ENCODE peak calls at places on chromosomes 6 and 20, in seven cellular contexts. I is RWPE2, W is IMR-90, G is psoas muscle, P is fibroblast of lung, J is hepatocyte, Q is transverse colon. B is an unnamed sample. For H3K9me3, the result is how much of the 10 kb centered on the place peaks cover.

GRCh38 chr20:16475225-16475624 is 98.0 kb downstream of the KIF16B start:
- DNase-seq in I (no peak), W (peak), G (no peak), P (peak), J (peak), Q (no peak), B (no peak)

GRCh38 chr20:43666376-43667328 is at the start of gene MYBL2:
- DNase-seq in I (peak), W (peak), G (peak), P (peak), J (peak), Q (peak), B (peak)

GRCh38 chr6:33827546-33828451 is 24.0 kb upstream of the MLN start:
- DNase-seq in I (peak), W (peak), G (no peak), P (peak), J (no peak), Q (no peak), B (no peak)

GRCh38 chr6:132270745-132271414 is 130.4 kb downstream of the MOXD1 start:
- DNase-seq in I (no peak), W (no peak), G (no peak), P (peak), J (peak), Q (no peak), B (no peak)

GRCh38 chr6:53313784-53314382 is 34.9 kb downstream of the ELOVL5 start:
- DNase-seq in I (no peak), W (peak), G (no peak), P (peak), J (no peak), Q (no peak), B (no peak)

GRCh38 chr6:153727910-153728309 is 311.1 kb upstream of the OPRM1 start:
- DNase-seq in I (no peak), W (no peak), G (no peak), P (no peak), J (peak), Q (no peak), B (no peak)

GRCh38 chr6:157711060-157711459 is 112.0 kb upstream of the SNX9 start:
- DNase-seq in I (no peak), W (no peak), G (no peak), P (no peak), J (no peak), Q (no peak), B (no peak)

GRCh38 chr20:2006452-2007381 is 12.9 kb upstream of the PDYN start:
- DNase-seq in I (no peak), W (peak), G (no peak), P (peak), J (peak), Q (no peak), B (peak)

GRCh38 chr6:81608776-81609175 is 143.7 kb downstream of the TENT5A start:
- DNase-seq in I (no peak), W (peak), G (no peak), P (peak), J (no peak), Q (no peak), B (no peak)

GRCh38 chr20:953742-954141 is 37.6 kb upstream of the ANGPT4 start:
- DNase-seq in I (peak), W (no peak), G (no peak), P (no peak), J (no peak), Q (no peak), B (no peak)

GRCh38 chr6:6806793-6807518 is 218.4 kb downstream of the LY86 start:
- DNase-seq in I (no peak), W (no peak), G (no peak), P (no peak), J (no peak), Q (peak), B (no peak)

GRCh38 chr6:131054392-131055250 is 8.4 kb downstream of the EPB41L2 start:
- DNase-seq in I (no peak), W (no peak), G (no peak), P (no peak), J (no peak), Q (no peak), B (no peak)

GRCh38 chr6:117573006-117573680 is 29.2 kb downstream of the GOPC start:
- DNase-seq in I (no peak), W (no peak), G (no peak), P (no peak), J (no peak), Q (no peak), B (no peak)

GRCh38 chr20:58040447-58041290 is 187.8 kb downstream of the ANKRD60 start:
- DNase-seq in I (peak), W (no peak), G (no peak), P (no peak), J (no peak), Q (no peak), B (no peak)

GRCh38 chr6:169589699-169590257 is 112.1 kb downstream of the WDR27 start:
- DNase-seq in I (no peak), W (no peak), G (no peak), P (peak), J (no peak), Q (no peak), B (peak)

GRCh38 chr20:12355185-12355584 is 437.5 kb downstream of the BTBD3 start:
- DNase-seq in I (no peak), W (no peak), G (no peak), P (no peak), J (no peak), Q (no peak), B (no peak)

GRCh38 chr6:8084586-8084985 is 17.8 kb downstream of the EEF1E1 start:
- DNase-seq in I (no peak), W (no peak), G (no peak), P (peak), J (no peak), Q (no peak), B (no peak)

GRCh38 chr6:105487040-105487787 is 84.3 kb upstream of the PREP start:
- DNase-seq in I (no peak), W (no peak), G (no peak), P (no peak), J (no peak), Q (no peak), B (no peak)

GRCh38 chr6:106098383-106099234 is 12.5 kb downstream of the PRDM1 start:
- DNase-seq in I (peak), W (peak), G (no peak), P (peak), J (peak), Q (peak), B (peak)

DNA sequence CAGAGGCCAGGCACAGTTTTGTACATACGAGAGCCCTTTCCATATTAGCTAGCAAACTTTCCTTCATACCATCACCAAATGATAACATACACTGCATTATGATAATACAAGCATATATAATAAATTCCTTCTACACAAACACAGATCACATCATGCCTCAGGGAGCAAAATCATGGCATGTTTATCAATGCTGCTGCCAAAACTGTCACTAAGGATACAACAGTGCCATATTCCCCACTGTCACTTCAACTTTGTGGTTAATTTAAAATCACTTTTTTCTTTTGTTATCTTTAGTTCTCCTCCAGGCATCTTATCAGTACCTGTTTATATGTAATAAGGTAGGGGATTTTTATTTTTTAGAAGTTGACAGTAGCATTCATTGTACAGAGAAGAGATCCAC is 196.3 kb downstream of the EPM2A start:
- DNase-seq in I (no peak), W (no peak), G (no peak), P (no peak), J (no peak), Q (no peak), B (no peak)
- H3K4me3 ChIP-seq in I (no peak), W (no peak), G (no peak), P (no peak), J (no peak), Q (no peak), B (no peak)

GRCh38 chr6:167571550-167571949 is 246.7 kb downstream of the TTLL2 start:
- DNase-seq in I (no peak), W (no peak), G (no peak), P (no peak), J (no peak), Q (no peak), B (no peak)
- H3K9me3 ChIP-seq in I (under half), W (half or more), G (under half), P (under half), J (under half), Q (under half), B (under half)

DNA sequence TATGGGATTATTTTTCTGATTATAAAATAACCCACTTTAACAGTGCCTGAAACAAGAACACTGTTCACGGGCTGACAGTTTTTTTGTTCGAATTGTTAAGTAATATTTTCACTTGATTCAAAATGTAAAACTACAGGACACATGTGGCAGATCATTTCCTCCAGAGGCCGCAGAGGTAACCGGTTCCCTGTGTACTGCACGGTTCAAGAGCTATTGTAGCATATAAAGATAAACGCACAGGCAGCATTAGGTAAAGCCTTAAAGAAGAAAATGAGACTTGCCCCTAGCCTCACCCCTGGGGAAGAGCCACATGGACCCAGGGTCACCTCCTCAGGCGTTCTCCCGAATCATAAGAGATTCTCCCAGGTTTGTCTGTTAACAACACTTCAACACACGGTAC is 181.3 kb upstream of the AFDN start:
- DNase-seq in I (no peak), W (no peak), G (no peak), P (no peak), J (no peak), Q (no peak), B (no peak)
- H3K4me3 ChIP-seq in I (no peak), W (no peak), G (no peak), P (no peak), J (no peak), Q (no peak), B (no peak)

DNA sequence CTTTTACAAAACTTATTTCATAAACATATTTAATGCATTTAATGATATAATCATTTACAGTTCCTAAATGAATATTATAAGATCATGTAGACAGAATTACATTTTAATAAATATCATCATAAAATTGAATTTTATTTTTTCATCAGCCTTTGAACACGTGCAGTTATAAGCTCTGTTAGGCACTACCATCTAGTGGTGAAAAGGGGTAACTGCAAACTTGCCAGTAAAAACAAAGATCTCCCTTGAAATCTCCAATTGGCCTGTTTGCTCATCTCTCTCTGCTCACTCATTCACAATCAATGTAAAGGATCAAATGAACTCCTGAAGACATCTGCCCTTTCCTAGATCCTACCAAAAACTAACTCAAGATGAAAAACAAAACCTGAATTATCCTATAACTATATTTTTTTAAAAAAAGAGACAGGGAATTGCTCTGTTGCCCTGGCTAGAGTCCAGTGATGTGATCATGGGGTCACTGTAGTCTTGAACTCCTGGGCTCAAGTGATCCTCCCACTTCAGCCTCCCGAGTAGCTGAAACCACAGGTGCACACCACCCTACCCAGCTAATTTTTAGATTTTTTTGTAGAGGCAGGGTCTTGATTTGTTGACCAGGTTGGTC is 31.7 kb downstream of the SAMHD1 start:
- DNase-seq in I (no peak), W (peak), G (no peak), P (peak), J (peak), Q (no peak), B (peak)
- H3K9me3 ChIP-seq in I (under half), W (under half), G (under half), P (under half), J (under half), Q (under half), B (under half)

DNA sequence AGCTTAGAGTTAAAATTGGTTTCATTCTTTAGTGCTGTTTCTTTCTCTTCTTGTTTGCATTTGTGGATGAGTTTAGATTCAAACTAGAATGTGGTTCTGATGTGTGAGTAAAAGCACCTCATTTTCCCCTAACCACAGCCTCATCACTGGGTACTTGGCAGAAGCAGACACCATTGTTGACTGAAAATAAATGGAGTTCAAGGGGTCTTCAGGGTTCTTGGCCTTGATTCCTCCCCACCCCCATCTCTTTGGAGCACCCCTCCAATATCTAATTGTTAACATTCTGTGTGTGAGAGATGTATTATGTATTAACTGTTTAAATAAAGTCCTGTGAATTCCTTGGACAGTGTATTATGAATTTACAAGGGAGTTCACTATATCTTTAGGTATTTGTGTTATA is 59.6 kb downstream of the JARID2 start:
- DNase-seq in I (no peak), W (no peak), G (no peak), P (no peak), J (no peak), Q (no peak), B (no peak)
- H3K4me3 ChIP-seq in I (no peak), W (no peak), G (no peak), P (no peak), J (no peak), Q (no peak), B (no peak)

GRCh38 chr6:167649486-167649885 is 177.2 kb upstream of the AFDN start:
- DNase-seq in I (no peak), W (no peak), G (no peak), P (no peak), J (no peak), Q (no peak), B (no peak)
- H3K9me3 ChIP-seq in I (under half), W (half or more), G (under half), P (under half), J (under half), Q (under half), B (under half)

GRCh38 chr6:85594197-85594930 is 706 bp upstream of the SNX14 start:
- DNase-seq in I (no peak), W (peak), G (no peak), P (no peak), J (no peak), Q (no peak), B (peak)

GRCh38 chr6:85593438-85594196 is at the start of gene SNX14:
- DNase-seq in I (peak), W (peak), G (peak), P (peak), J (peak), Q (peak), B (peak)

GRCh38 chr6:85591207-85591606 is 2.5 kb downstream of the SNX14 start:
- DNase-seq in I (no peak), W (no peak), G (no peak), P (no peak), J (no peak), Q (no peak), B (no peak)

DNA sequence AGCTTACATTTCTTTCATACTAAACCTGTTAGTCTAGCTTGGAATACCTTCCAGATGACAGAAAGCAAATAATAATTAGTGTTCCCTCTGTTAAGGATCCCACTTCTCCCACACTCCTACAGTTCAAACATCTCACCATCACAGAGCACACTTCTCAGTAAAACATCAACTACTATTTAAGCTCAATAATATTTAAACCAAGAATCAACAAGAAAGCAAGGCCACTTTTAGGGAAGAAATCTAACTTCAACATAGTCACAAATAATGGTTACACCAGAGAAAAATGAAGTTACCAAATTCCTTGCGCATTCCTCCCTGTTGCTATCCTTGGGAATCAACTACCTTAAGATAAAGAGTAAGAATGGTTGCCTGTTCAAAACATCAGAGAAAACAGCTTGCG is 1.6 kb downstream of the SNX14 start:
- DNase-seq in I (no peak), W (no peak), G (no peak), P (no peak), J (no peak), Q (no peak), B (no peak)
- H3K4me3 ChIP-seq in I (peak), W (no peak), G (peak), P (peak), J (peak), Q (no peak), B (no peak)

GRCh38 chr20:15318682-15319081 is 981.3 kb upstream of the FLRT3 start:
- DNase-seq in I (no peak), W (no peak), G (no peak), P (no peak), J (no peak), Q (no peak), B (no peak)
- H3K9me3 ChIP-seq in I (under half), W (under half), G (under half), P (under half), J (under half), Q (under half), B (under half)

B was measured in naive thymus-derived CD4-positive, alpha-beta T cell.